ENCODE peak calls at places on chromosomes 6 and 20, in seven cellular contexts. One of them, this sample, is unnamed.

GRCh38 chr6:151440930-151441329 is 11.0 kb downstream of the RMND1 start:
- DNase-seq in sigmoid colon: no peak
- DNase-seq in dorsolateral prefrontal cortex: no peak
- DNase-seq in WTC11: no peak
- DNase-seq in type B pancreatic cell: no peak
- DNase-seq in astrocyte of the spinal cord: peak; percentile 52
- DNase-seq in B cell: no peak
- DNase-seq in this sample: no peak

GRCh38 chr20:22584922-22585785 is 782 bp upstream of the FOXA2 start:
- DNase-seq in sigmoid colon: no peak
- DNase-seq in dorsolateral prefrontal cortex: no peak
- DNase-seq in WTC11: peak; percentile 60
- DNase-seq in type B pancreatic cell: no peak
- DNase-seq in astrocyte of the spinal cord: no peak
- DNase-seq in B cell: no peak
- DNase-seq in this sample: no peak

GRCh38 chr6:97316982-97317381 is 34.0 kb upstream of the MMS22L start:
- DNase-seq in sigmoid colon: no peak
- DNase-seq in dorsolateral prefrontal cortex: no peak
- DNase-seq in WTC11: no peak
- DNase-seq in type B pancreatic cell: no peak
- DNase-seq in astrocyte of the spinal cord: no peak
- DNase-seq in B cell: no peak
- DNase-seq in this sample: no peak

GRCh38 chr6:52612336-52613096 is 35.7 kb upstream of the TRAM2 start:
- DNase-seq in sigmoid colon: no peak
- DNase-seq in dorsolateral prefrontal cortex: no peak
- DNase-seq in WTC11: no peak
- DNase-seq in type B pancreatic cell: no peak
- DNase-seq in astrocyte of the spinal cord: no peak
- DNase-seq in B cell: no peak
- DNase-seq in this sample: no peak

GRCh38 chr6:151437401-151437800 is 14.5 kb downstream of the RMND1 start:
- DNase-seq in sigmoid colon: no peak
- DNase-seq in dorsolateral prefrontal cortex: no peak
- DNase-seq in WTC11: no peak
- DNase-seq in type B pancreatic cell: no peak
- DNase-seq in astrocyte of the spinal cord: peak; percentile 37
- DNase-seq in B cell: no peak
- DNase-seq in this sample: no peak

GRCh38 chr6:165632194-165632593 is 30.8 kb downstream of the PDE10A start:
- DNase-seq in sigmoid colon: no peak
- DNase-seq in dorsolateral prefrontal cortex: no peak
- DNase-seq in WTC11: no peak
- DNase-seq in type B pancreatic cell: no peak
- DNase-seq in astrocyte of the spinal cord: no peak
- DNase-seq in B cell: no peak
- DNase-seq in this sample: peak; percentile 19

GRCh38 chr20:36549628-36549941 is 8.3 kb downstream of the MYL9 start:
- DNase-seq in sigmoid colon: no peak
- DNase-seq in dorsolateral prefrontal cortex: no peak
- DNase-seq in WTC11: no peak
- DNase-seq in type B pancreatic cell: no peak
- DNase-seq in astrocyte of the spinal cord: no peak
- DNase-seq in B cell: no peak
- DNase-seq in this sample: no peak

GRCh38 chr6:35771343-35771627 is 5.1 kb upstream of the CLPSL2 start:
- DNase-seq in sigmoid colon: no peak
- DNase-seq in dorsolateral prefrontal cortex: no peak
- DNase-seq in WTC11: no peak
- DNase-seq in type B pancreatic cell: no peak
- DNase-seq in astrocyte of the spinal cord: no peak
- DNase-seq in B cell: no peak
- DNase-seq in this sample: no peak

GRCh38 chr6:12570461-12571030 is 146.0 kb upstream of the PHACTR1 start:
- DNase-seq in sigmoid colon: no peak
- DNase-seq in dorsolateral prefrontal cortex: no peak
- DNase-seq in WTC11: no peak
- DNase-seq in type B pancreatic cell: no peak
- DNase-seq in astrocyte of the spinal cord: peak; percentile 69
- DNase-seq in B cell: no peak
- DNase-seq in this sample: no peak

GRCh38 chr6:79712144-79712543 is 81.0 kb downstream of the SH3BGRL2 start:
- DNase-seq in sigmoid colon: no peak
- DNase-seq in dorsolateral prefrontal cortex: no peak
- DNase-seq in WTC11: no peak
- DNase-seq in type B pancreatic cell: no peak
- DNase-seq in astrocyte of the spinal cord: no peak
- DNase-seq in B cell: no peak
- DNase-seq in this sample: no peak

GRCh38 chr6:31363809-31364208 is 6.8 kb upstream of the HLA-B start:
- DNase-seq in sigmoid colon: no peak
- DNase-seq in dorsolateral prefrontal cortex: no peak
- DNase-seq in WTC11: no peak
- DNase-seq in type B pancreatic cell: no peak
- DNase-seq in astrocyte of the spinal cord: no peak
- DNase-seq in B cell: no peak
- DNase-seq in this sample: no peak

GRCh38 chr20:52937701-52938100 is 34.5 kb upstream of the TSHZ2 start:
- DNase-seq in sigmoid colon: no peak
- DNase-seq in dorsolateral prefrontal cortex: no peak
- DNase-seq in WTC11: no peak
- DNase-seq in type B pancreatic cell: no peak
- DNase-seq in astrocyte of the spinal cord: peak; percentile 5
- DNase-seq in B cell: no peak
- DNase-seq in this sample: no peak
- TF ChIP-seq CTCF in sigmoid colon: no peak
- TF ChIP-seq CTCF in dorsolateral prefrontal cortex: no peak
- TF ChIP-seq CTCF in WTC11: no peak
- TF ChIP-seq CTCF in type B pancreatic cell: peak; percentile 38
- TF ChIP-seq CTCF in astrocyte of the spinal cord: no peak
- TF ChIP-seq CTCF in B cell: no peak
- TF ChIP-seq CTCF in this sample: no peak

DNA sequence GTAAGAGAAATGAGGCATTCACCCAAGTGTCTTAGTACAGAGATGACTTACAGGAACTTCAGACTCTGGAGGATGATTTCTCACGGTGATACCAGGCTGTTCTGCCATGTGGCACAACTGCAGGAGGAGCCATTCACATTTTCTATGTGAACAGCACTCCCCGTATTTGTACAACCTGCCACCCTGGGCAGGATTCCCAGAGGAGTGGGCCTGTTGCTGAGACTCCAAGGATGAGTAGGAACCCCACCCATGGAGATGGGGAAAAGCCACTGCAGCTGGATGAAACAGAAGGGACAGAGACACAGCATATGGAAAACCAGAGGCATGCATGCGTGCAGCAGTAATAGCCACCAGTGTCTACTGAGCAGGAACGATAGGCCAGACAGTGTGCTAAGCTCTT is 47.9 kb upstream of the PTPRT start:
- DNase-seq in sigmoid colon: no peak
- DNase-seq in dorsolateral prefrontal cortex: no peak
- DNase-seq in WTC11: no peak
- DNase-seq in type B pancreatic cell: no peak
- DNase-seq in astrocyte of the spinal cord: no peak
- DNase-seq in B cell: no peak
- DNase-seq in this sample: no peak
- TF ChIP-seq CTCF in sigmoid colon: no peak
- TF ChIP-seq CTCF in dorsolateral prefrontal cortex: no peak
- TF ChIP-seq CTCF in WTC11: no peak
- TF ChIP-seq CTCF in type B pancreatic cell: no peak
- TF ChIP-seq CTCF in astrocyte of the spinal cord: no peak
- TF ChIP-seq CTCF in B cell: no peak
- TF ChIP-seq CTCF in this sample: no peak

GRCh38 chr6:158668707-158669103 is 18.9 kb downstream of the SYTL3 start:
- DNase-seq in sigmoid colon: no peak
- DNase-seq in dorsolateral prefrontal cortex: no peak
- DNase-seq in WTC11: no peak
- DNase-seq in type B pancreatic cell: no peak
- DNase-seq in astrocyte of the spinal cord: no peak
- DNase-seq in B cell: no peak
- DNase-seq in this sample: no peak

GRCh38 chr6:158667360-158667981 is 17.6 kb downstream of the SYTL3 start:
- DNase-seq in sigmoid colon: no peak
- DNase-seq in dorsolateral prefrontal cortex: no peak
- DNase-seq in WTC11: no peak
- DNase-seq in type B pancreatic cell: no peak
- DNase-seq in astrocyte of the spinal cord: no peak
- DNase-seq in B cell: peak; percentile 41
- DNase-seq in this sample: no peak

GRCh38 chr6:158669145-158670035 is 19.5 kb downstream of the SYTL3 start:
- DNase-seq in sigmoid colon: no peak
- DNase-seq in dorsolateral prefrontal cortex: no peak
- DNase-seq in WTC11: no peak
- DNase-seq in type B pancreatic cell: no peak
- DNase-seq in astrocyte of the spinal cord: no peak
- DNase-seq in B cell: no peak
- DNase-seq in this sample: no peak

GRCh38 chr6:158665332-158665731 is 15.5 kb downstream of the SYTL3 start:
- DNase-seq in sigmoid colon: no peak
- DNase-seq in dorsolateral prefrontal cortex: no peak
- DNase-seq in WTC11: no peak
- DNase-seq in type B pancreatic cell: no peak
- DNase-seq in astrocyte of the spinal cord: no peak
- DNase-seq in B cell: no peak
- DNase-seq in this sample: no peak

GRCh38 chr6:158666637-158667359 is 16.9 kb downstream of the SYTL3 start:
- DNase-seq in sigmoid colon: peak; percentile 35
- DNase-seq in dorsolateral prefrontal cortex: no peak
- DNase-seq in WTC11: no peak
- DNase-seq in type B pancreatic cell: no peak
- DNase-seq in astrocyte of the spinal cord: peak; percentile 59
- DNase-seq in B cell: peak; percentile 48
- DNase-seq in this sample: no peak
- TF ChIP-seq CTCF in sigmoid colon: no peak
- TF ChIP-seq CTCF in dorsolateral prefrontal cortex: no peak
- TF ChIP-seq CTCF in WTC11: no peak
- TF ChIP-seq CTCF in type B pancreatic cell: no peak
- TF ChIP-seq CTCF in astrocyte of the spinal cord: no peak
- TF ChIP-seq CTCF in B cell: no peak
- TF ChIP-seq CTCF in this sample: no peak

GRCh38 chr20:56945901-56946300 is 316.8 kb downstream of the TFAP2C start:
- DNase-seq in sigmoid colon: no peak
- DNase-seq in dorsolateral prefrontal cortex: no peak
- DNase-seq in WTC11: no peak
- DNase-seq in type B pancreatic cell: no peak
- DNase-seq in astrocyte of the spinal cord: no peak
- DNase-seq in B cell: no peak
- DNase-seq in this sample: no peak

GRCh38 chr20:56941101-56941686 is 312.1 kb downstream of the TFAP2C start:
- DNase-seq in sigmoid colon: no peak
- DNase-seq in dorsolateral prefrontal cortex: no peak
- DNase-seq in WTC11: no peak
- DNase-seq in type B pancreatic cell: no peak
- DNase-seq in astrocyte of the spinal cord: no peak
- DNase-seq in B cell: no peak
- DNase-seq in this sample: no peak

GRCh38 chr20:56944546-56944945 is 315.4 kb downstream of the TFAP2C start:
- DNase-seq in sigmoid colon: no peak
- DNase-seq in dorsolateral prefrontal cortex: no peak
- DNase-seq in WTC11: no peak
- DNase-seq in type B pancreatic cell: no peak
- DNase-seq in astrocyte of the spinal cord: no peak
- DNase-seq in B cell: no peak
- DNase-seq in this sample: no peak

GRCh38 chr20:56943946-56944345 is 314.8 kb downstream of the TFAP2C start:
- DNase-seq in sigmoid colon: no peak
- DNase-seq in dorsolateral prefrontal cortex: no peak
- DNase-seq in WTC11: no peak
- DNase-seq in type B pancreatic cell: no peak
- DNase-seq in astrocyte of the spinal cord: no peak
- DNase-seq in B cell: no peak
- DNase-seq in this sample: no peak

GRCh38 chr20:56945057-56945456 is 316.0 kb downstream of the TFAP2C start:
- DNase-seq in sigmoid colon: peak; percentile 69
- DNase-seq in dorsolateral prefrontal cortex: no peak
- DNase-seq in WTC11: no peak
- DNase-seq in type B pancreatic cell: no peak
- DNase-seq in astrocyte of the spinal cord: peak; percentile 12
- DNase-seq in B cell: no peak
- DNase-seq in this sample: no peak
- TF ChIP-seq CTCF in sigmoid colon: no peak
- TF ChIP-seq CTCF in dorsolateral prefrontal cortex: no peak
- TF ChIP-seq CTCF in WTC11: no peak
- TF ChIP-seq CTCF in type B pancreatic cell: no peak
- TF ChIP-seq CTCF in astrocyte of the spinal cord: peak; percentile 20
- TF ChIP-seq CTCF in B cell: no peak
- TF ChIP-seq CTCF in this sample: no peak

DNA sequence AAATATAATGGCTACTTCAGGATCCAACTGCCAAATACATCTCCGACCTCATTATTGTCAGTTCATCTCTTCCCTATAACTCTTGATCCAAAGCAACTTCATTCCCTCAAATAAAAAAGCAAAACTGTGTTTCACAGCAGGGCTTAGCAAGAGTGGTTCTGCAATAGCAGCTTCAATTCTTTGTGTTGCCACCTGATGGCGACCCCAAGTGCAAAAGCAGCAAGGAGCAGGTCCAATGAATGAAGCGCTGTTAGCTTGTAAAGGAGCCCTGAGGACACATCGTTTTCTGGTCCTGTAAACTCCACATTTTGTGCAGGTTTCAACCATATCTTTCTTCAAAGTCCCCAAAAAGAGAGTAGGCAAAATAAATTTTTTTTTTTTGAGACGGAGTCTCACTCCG is 19.6 kb downstream of the RTN4IP1 start:
- DNase-seq in sigmoid colon: no peak
- DNase-seq in dorsolateral prefrontal cortex: no peak
- DNase-seq in WTC11: peak; percentile 45
- DNase-seq in type B pancreatic cell: no peak
- DNase-seq in astrocyte of the spinal cord: peak; percentile 13
- DNase-seq in B cell: peak; percentile 29
- DNase-seq in this sample: peak; percentile 27
- TF ChIP-seq CTCF in sigmoid colon: no peak
- TF ChIP-seq CTCF in dorsolateral prefrontal cortex: no peak
- TF ChIP-seq CTCF in WTC11: no peak
- TF ChIP-seq CTCF in type B pancreatic cell: peak; percentile 57
- TF ChIP-seq CTCF in astrocyte of the spinal cord: peak; percentile 47
- TF ChIP-seq CTCF in B cell: peak; percentile 66
- TF ChIP-seq CTCF in this sample: peak; percentile 34

This sample was measured in activated CD8-positive, alpha-beta T cell treated with anti-CD3 and anti-CD28 coated beads for 36 hours.